ENCODE peak calls at places on chromosome 1, in five cellular contexts. U is H1, Q is H9, B is IMR-90, O is neuronal stem cell. P is an unnamed sample.

GRCh38 chr1:154735801-154736163 is 127.8 kb upstream of the ADAR start:
- DNase-seq in U (no peak), Q (no peak), B (no peak), O (no peak), P (no peak)

GRCh38 chr1:92211166-92211565 is 6.5 kb upstream of the C1orf146 start:
- DNase-seq in U (no peak), Q (no peak), B (peak), O (no peak), P (no peak)

GRCh38 chr1:205963352-205963751 is 20.1 kb upstream of the SLC26A9 start:
- DNase-seq in U (no peak), Q (no peak), B (peak), O (no peak), P (peak)

GRCh38 chr1:110255388-110255787 is 45.3 kb downstream of the KCNC4 start:
- DNase-seq in U (no peak), Q (peak), B (no peak), O (peak), P (no peak)

GRCh38 chr1:68174173-68175113 is 57.9 kb downstream of the WLS start:
- DNase-seq in U (no peak), Q (no peak), B (peak), O (peak), P (peak)

GRCh38 chr1:59686574-59686973 is 128.2 kb upstream of the HOOK1 start:
- DNase-seq in U (no peak), Q (no peak), B (no peak), O (no peak), P (no peak)

GRCh38 chr1:156870734-156871133 is 10.1 kb downstream of the NTRK1 start:
- DNase-seq in U (no peak), Q (no peak), B (peak), O (no peak), P (peak)

GRCh38 chr1:85705940-85706339 is 2.3 kb downstream of the ZNHIT6 start:
- DNase-seq in U (no peak), Q (no peak), B (no peak), O (no peak), P (no peak)

GRCh38 chr1:202438393-202439174 is 90.1 kb downstream of the PPP1R12B start:
- DNase-seq in U (no peak), Q (no peak), B (no peak), O (no peak), P (no peak)

GRCh38 chr1:98468111-98468717 is 193.3 kb upstream of the SNX7 start:
- DNase-seq in U (no peak), Q (no peak), B (peak), O (peak), P (peak)

GRCh38 chr1:7315316-7315715 is 455.8 kb upstream of the VAMP3 start:
- DNase-seq in U (no peak), Q (peak), B (peak), O (no peak), P (no peak)

GRCh38 chr1:228794810-228795209 is 59.5 kb downstream of the RHOU start:
- DNase-seq in U (no peak), Q (no peak), B (no peak), O (no peak), P (no peak)

GRCh38 chr1:150548632-150549495 is at the start of gene ADAMTSL4:
- DNase-seq in U (no peak), Q (peak), B (peak), O (no peak), P (peak)

GRCh38 chr1:111971396-111971795 is 18.1 kb downstream of the KCND3 start:
- DNase-seq in U (no peak), Q (no peak), B (no peak), O (no peak), P (no peak)

GRCh38 chr1:69648486-69648885 is 80.8 kb downstream of the LRRC7 start:
- DNase-seq in U (no peak), Q (no peak), B (peak), O (no peak), P (peak)

GRCh38 chr1:87956072-87956471 is 627.4 kb downstream of the LMO4 start:
- DNase-seq in U (no peak), Q (no peak), B (peak), O (peak), P (peak)

GRCh38 chr1:65812065-65812464 is 19.4 kb downstream of the PDE4B start:
- DNase-seq in U (no peak), Q (no peak), B (peak), O (no peak), P (peak)

GRCh38 chr1:162541619-162542141 is 19.8 kb upstream of the UAP1 start:
- DNase-seq in U (no peak), Q (no peak), B (peak), O (no peak), P (peak)

GRCh38 chr1:117892512-117892911 is 36.9 kb downstream of the GDAP2 start:
- DNase-seq in U (no peak), Q (no peak), B (no peak), O (no peak), P (no peak)

GRCh38 chr1:30522031-30523004 is 201.1 kb downstream of the MATN1 start:
- DNase-seq in U (no peak), Q (no peak), B (peak), O (no peak), P (no peak)

GRCh38 chr1:33339413-33339812 is 18.5 kb upstream of the A3GALT2 start:
- DNase-seq in U (no peak), Q (no peak), B (no peak), O (no peak), P (no peak)

GRCh38 chr1:227884370-227885134 is 63.2 kb downstream of the WNT9A start:
- DNase-seq in U (no peak), Q (no peak), B (no peak), O (no peak), P (no peak)

GRCh38 chr1:222629921-222630535 is 12.1 kb downstream of the MIA3 start:
- DNase-seq in U (no peak), Q (no peak), B (peak), O (no peak), P (no peak)

GRCh38 chr1:231931146-231931545 is 304.6 kb downstream of the DISC1 start:
- DNase-seq in U (no peak), Q (no peak), B (no peak), O (no peak), P (no peak)

GRCh38 chr1:21623411-21623961 is 45.7 kb downstream of the RAP1GAP start:
- DNase-seq in U (no peak), Q (no peak), B (no peak), O (no peak), P (no peak)

GRCh38 chr1:80722611-80723010 is 1078.1 kb upstream of the ADGRL2 start:
- DNase-seq in U (no peak), Q (no peak), B (no peak), O (no peak), P (no peak)

GRCh38 chr1:245234217-245235120 is 79.7 kb downstream of the KIF26B start:
- DNase-seq in U (peak), Q (peak), B (no peak), O (peak), P (no peak)

GRCh38 chr1:17218939-17219338 is 14.0 kb downstream of the PADI1 start:
- DNase-seq in U (no peak), Q (no peak), B (no peak), O (no peak), P (no peak)

GRCh38 chr1:198102454-198102791 is 54.4 kb upstream of the NEK7 start:
- DNase-seq in U (no peak), Q (no peak), B (peak), O (no peak), P (no peak)

GRCh38 chr1:12617901-12618660 is at the start of gene DHRS3:
- DNase-seq in U (no peak), Q (peak), B (peak), O (peak), P (peak)
- H2BK15ac ChIP-seq in U (peak), Q (no peak), B (peak), O (no peak), P (no peak)

DNA sequence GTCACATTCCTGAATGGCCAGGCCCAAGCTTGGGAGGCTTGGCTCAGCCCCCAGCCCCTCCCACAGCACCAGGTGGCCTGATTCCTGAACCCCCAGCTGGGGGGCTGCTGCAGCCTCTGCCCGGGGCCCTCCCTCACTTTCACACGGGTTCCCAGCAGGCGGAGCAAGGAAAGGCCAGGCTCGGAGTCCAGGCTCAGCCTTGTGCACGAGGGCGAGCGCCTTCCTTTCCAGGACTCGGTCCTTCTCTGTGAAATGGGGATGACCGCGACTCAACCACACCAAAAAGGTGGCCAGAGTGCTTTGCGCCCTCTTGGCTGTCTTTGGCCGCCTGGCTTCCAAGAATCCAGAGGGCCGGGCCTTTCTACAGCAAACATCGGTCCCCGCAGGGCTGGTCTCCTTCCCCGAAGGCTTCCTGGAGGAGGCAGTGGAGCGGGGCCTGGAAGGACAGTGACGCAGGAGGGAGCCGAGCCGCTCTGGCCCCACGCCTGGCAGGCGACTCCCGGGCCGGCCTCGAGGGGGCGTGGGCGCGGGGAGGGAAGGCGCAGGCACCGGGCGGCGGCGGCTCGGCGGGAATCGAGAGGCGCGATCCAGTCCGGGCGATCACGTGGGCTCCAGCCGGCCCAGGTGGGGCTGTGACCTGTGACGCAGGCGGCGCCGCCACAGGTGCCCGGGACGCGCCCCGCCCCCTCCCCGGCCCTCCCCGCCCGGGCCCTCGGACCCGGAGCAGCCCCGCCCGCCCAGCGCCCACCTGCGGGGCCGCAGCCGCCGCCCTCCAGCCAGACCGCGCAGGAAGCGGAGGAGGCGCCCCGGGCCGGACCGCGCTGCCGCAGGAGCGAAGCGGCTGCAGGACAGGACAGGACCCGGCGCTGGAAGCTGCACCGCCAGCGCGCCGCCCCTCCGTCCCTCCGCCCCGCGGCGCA is at the start of gene ARHGEF16:
- DNase-seq in U (peak), Q (peak), B (peak), O (peak), P (peak)
- H4K91ac ChIP-seq in U (peak), Q (no peak), B (no peak), O (peak), P (peak)

GRCh38 chr1:118978914-118979701 is 9.0 kb downstream of the TBX15 start:
- DNase-seq in U (no peak), Q (no peak), B (no peak), O (no peak), P (no peak)
- H2BK15ac ChIP-seq in U (no peak), Q (no peak), B (no peak), O (no peak), P (no peak)

GRCh38 chr1:208219659-208220282 is 24.4 kb downstream of the PLXNA2 start:
- DNase-seq in U (no peak), Q (no peak), B (peak), O (no peak), P (peak)
- H4K91ac ChIP-seq in U (no peak), Q (no peak), B (peak), O (no peak), P (peak)

DNA sequence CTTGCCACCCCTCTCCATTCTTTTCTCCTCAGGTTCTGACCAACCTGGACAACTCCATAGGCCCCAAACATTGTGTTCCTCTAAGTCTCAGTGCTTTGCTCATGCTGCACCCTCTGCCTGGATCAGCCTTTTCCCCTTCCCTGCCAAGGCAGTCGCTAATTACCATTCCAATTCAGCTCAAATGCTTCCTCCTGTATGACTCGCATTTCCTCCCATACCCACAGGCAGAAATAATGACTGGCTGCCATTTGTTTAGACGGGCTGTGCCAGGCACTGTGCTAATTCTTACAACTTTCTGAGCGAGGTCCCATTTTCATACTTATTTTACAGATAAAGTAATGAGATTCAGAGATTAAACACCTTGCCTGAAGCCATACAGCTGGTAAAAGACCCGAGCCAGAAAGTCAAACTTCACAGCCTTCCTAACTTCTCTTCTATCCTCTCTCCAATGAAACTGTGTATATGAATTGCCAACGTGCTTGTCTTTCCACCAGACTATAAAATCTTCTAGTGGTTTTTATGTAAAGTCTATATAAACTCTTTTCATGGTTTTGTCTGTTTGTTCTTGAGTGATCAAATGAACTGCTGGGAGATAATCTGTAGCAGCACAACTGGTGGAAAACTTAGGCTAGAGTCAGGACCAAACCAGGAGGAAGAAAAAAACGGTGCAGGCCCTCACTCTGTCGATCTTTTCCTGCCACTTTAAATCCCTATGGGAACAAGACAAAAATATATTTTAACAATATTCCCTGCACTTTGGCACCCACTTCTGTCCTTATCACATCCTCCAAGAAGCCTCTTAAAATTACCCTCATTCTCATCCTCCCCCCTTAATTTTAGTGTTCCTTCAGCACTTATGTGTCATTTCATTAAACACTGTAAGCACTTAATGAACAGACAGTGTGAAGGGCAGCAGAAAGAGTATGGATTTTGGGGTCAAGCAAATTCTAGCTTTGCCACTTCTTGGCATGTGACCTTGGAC is 33.7 kb downstream of the RAB3B start:
- DNase-seq in U (no peak), Q (peak), B (peak), O (no peak), P (no peak)
- H2BK15ac ChIP-seq in U (no peak), Q (no peak), B (peak), O (no peak), P (no peak)

GRCh38 chr1:93599479-93599878 is 82.2 kb downstream of the BCAR3 start:
- DNase-seq in U (no peak), Q (no peak), B (no peak), O (no peak), P (no peak)

GRCh38 chr1:93601686-93602085 is 80.0 kb downstream of the BCAR3 start:
- DNase-seq in U (no peak), Q (no peak), B (no peak), O (no peak), P (no peak)

GRCh38 chr1:93602101-93602500 is 79.5 kb downstream of the BCAR3 start:
- DNase-seq in U (no peak), Q (no peak), B (no peak), O (no peak), P (no peak)

GRCh38 chr1:93598861-93599439 is 82.7 kb downstream of the BCAR3 start:
- DNase-seq in U (no peak), Q (no peak), B (no peak), O (no peak), P (no peak)

DNA sequence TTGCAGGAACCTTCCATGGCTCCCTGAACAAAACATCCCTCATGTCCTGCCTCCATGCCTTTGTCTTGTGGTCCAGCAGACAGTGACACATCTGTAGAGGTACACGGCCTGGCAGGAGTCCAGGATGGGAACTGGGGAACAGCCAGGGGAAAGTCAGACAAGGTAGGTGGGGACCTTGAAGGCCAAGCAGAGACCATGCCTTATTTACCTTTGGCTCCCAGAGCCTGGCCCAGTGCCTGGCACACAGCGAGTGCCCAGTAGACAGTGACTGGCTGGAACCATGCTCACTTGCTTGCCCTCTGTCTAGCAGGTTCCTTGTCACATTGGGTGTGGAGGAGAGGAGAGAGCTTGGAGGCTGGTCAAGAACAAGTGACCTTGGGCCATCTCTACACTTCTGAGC is 81.0 kb downstream of the BCAR3 start:
- DNase-seq in U (no peak), Q (no peak), B (no peak), O (no peak), P (no peak)
- H4K91ac ChIP-seq in U (no peak), Q (no peak), B (no peak), O (no peak), P (no peak)

P was measured in mesenchymal stem cell.